ENCODE peak calls at places on chromosomes 7 and 10, in seven cellular contexts. One of them, this sample, is unnamed.
A peak's percentile ranks its signal among the peaks of the same experiment; 100 is the strongest.

GRCh38 chr7:32574626-32575025 is 79.3 kb downstream of the AVL9 start:
- DNase-seq in brain microvascular endothelial cell: no peak
- DNase-seq in transverse colon: no peak
- DNase-seq in cardiac muscle cell: no peak
- DNase-seq in GM23248: no peak
- DNase-seq in body of pancreas: no peak
- DNase-seq in kidney: no peak
- DNase-seq in this sample: no peak

GRCh38 chr10:90274721-90275468 is 573.5 kb downstream of the KIF20B start:
- DNase-seq in brain microvascular endothelial cell: no peak
- DNase-seq in transverse colon: no peak
- DNase-seq in cardiac muscle cell: peak; percentile 11
- DNase-seq in GM23248: no peak
- DNase-seq in body of pancreas: no peak
- DNase-seq in kidney: no peak
- DNase-seq in this sample: no peak

GRCh38 chr10:58206251-58206650 is 61.4 kb downstream of the IPMK start:
- DNase-seq in brain microvascular endothelial cell: no peak
- DNase-seq in transverse colon: no peak
- DNase-seq in cardiac muscle cell: no peak
- DNase-seq in GM23248: no peak
- DNase-seq in body of pancreas: no peak
- DNase-seq in kidney: no peak
- DNase-seq in this sample: no peak

GRCh38 chr7:131556912-131557457 is 557 bp upstream of the PODXL start:
- DNase-seq in brain microvascular endothelial cell: no peak
- DNase-seq in transverse colon: no peak
- DNase-seq in cardiac muscle cell: no peak
- DNase-seq in GM23248: no peak
- DNase-seq in body of pancreas: no peak
- DNase-seq in kidney: no peak
- DNase-seq in this sample: no peak

GRCh38 chr7:28688651-28689050 is 269.5 kb downstream of the TRIL start:
- DNase-seq in brain microvascular endothelial cell: peak; percentile 42
- DNase-seq in transverse colon: no peak
- DNase-seq in cardiac muscle cell: no peak
- DNase-seq in GM23248: peak; percentile 91
- DNase-seq in body of pancreas: no peak
- DNase-seq in kidney: no peak
- DNase-seq in this sample: no peak

GRCh38 chr10:34121125-34121973 is 693.7 kb downstream of the PARD3 start:
- DNase-seq in brain microvascular endothelial cell: no peak
- DNase-seq in transverse colon: no peak
- DNase-seq in cardiac muscle cell: no peak
- DNase-seq in GM23248: no peak
- DNase-seq in body of pancreas: no peak
- DNase-seq in kidney: no peak
- DNase-seq in this sample: no peak

GRCh38 chr7:42154168-42154567 is 82.8 kb downstream of the GLI3 start:
- DNase-seq in brain microvascular endothelial cell: no peak
- DNase-seq in transverse colon: no peak
- DNase-seq in cardiac muscle cell: no peak
- DNase-seq in GM23248: no peak
- DNase-seq in body of pancreas: no peak
- DNase-seq in kidney: no peak
- DNase-seq in this sample: no peak

GRCh38 chr7:89511900-89512299 is 642.4 kb upstream of the STEAP1 start:
- DNase-seq in brain microvascular endothelial cell: no peak
- DNase-seq in transverse colon: no peak
- DNase-seq in cardiac muscle cell: no peak
- DNase-seq in GM23248: no peak
- DNase-seq in body of pancreas: no peak
- DNase-seq in kidney: no peak
- DNase-seq in this sample: no peak

GRCh38 chr10:42960491-42961155 is 116.2 kb upstream of the RET start:
- DNase-seq in brain microvascular endothelial cell: peak; percentile 71
- DNase-seq in transverse colon: no peak
- DNase-seq in cardiac muscle cell: no peak
- DNase-seq in GM23248: peak; percentile 55
- DNase-seq in body of pancreas: no peak
- DNase-seq in kidney: peak; percentile 49
- DNase-seq in this sample: no peak

GRCh38 chr10:95339863-95340262 is 49.1 kb upstream of the PDLIM1 start:
- DNase-seq in brain microvascular endothelial cell: no peak
- DNase-seq in transverse colon: no peak
- DNase-seq in cardiac muscle cell: no peak
- DNase-seq in GM23248: no peak
- DNase-seq in body of pancreas: no peak
- DNase-seq in kidney: no peak
- DNase-seq in this sample: no peak
- H3K36me3 ChIP-seq in brain microvascular endothelial cell: no peaks in the 10 kb centered on the region
- H3K36me3 ChIP-seq in transverse colon: no peaks in the 10 kb centered on the region
- H3K36me3 ChIP-seq in cardiac muscle cell: no peaks in the 10 kb centered on the region
- H3K36me3 ChIP-seq in GM23248: no peaks in the 10 kb centered on the region
- H3K36me3 ChIP-seq in body of pancreas: no peaks in the 10 kb centered on the region
- H3K36me3 ChIP-seq in kidney: no peaks in the 10 kb centered on the region
- H3K36me3 ChIP-seq in this sample: no peaks in the 10 kb centered on the region

DNA sequence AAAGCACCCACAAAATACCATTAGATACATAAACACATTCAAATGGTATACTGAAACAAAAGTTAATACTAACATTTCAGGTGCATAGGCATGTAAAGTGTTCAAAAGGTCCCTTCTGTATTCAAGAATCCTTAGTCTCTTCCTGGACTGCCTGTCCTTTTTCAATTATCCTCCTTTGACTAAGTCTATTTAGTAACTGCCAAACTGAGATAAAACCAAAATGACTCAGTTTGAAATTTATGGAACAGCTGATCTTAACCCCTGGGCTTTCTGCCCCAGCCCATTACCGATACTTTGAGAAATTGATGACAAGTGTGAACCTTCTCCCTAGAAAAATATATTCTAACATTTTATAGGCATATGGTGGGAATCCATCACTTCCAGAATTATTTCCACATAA is 5.4 kb downstream of the EPC1 start:
- DNase-seq in brain microvascular endothelial cell: no peak
- DNase-seq in transverse colon: no peak
- DNase-seq in cardiac muscle cell: no peak
- DNase-seq in GM23248: peak; percentile 45
- DNase-seq in body of pancreas: no peak
- DNase-seq in kidney: no peak
- DNase-seq in this sample: no peak
- H3K36me3 ChIP-seq in brain microvascular endothelial cell: no peaks in the 10 kb centered on the region
- H3K36me3 ChIP-seq in transverse colon: no peaks in the 10 kb centered on the region
- H3K36me3 ChIP-seq in cardiac muscle cell: no peaks in the 10 kb centered on the region
- H3K36me3 ChIP-seq in GM23248: peaks cover 10% of the 10 kb centered on the region
- H3K36me3 ChIP-seq in body of pancreas: no peaks in the 10 kb centered on the region
- H3K36me3 ChIP-seq in kidney: no peaks in the 10 kb centered on the region
- H3K36me3 ChIP-seq in this sample: no peaks in the 10 kb centered on the region

GRCh38 chr10:1685671-1686450 is 51.5 kb downstream of the ADARB2 start:
- DNase-seq in brain microvascular endothelial cell: no peak
- DNase-seq in transverse colon: no peak
- DNase-seq in cardiac muscle cell: no peak
- DNase-seq in GM23248: no peak
- DNase-seq in body of pancreas: no peak
- DNase-seq in kidney: no peak
- DNase-seq in this sample: no peak

GRCh38 chr10:1687606-1688005 is 49.7 kb downstream of the ADARB2 start:
- DNase-seq in brain microvascular endothelial cell: no peak
- DNase-seq in transverse colon: no peak
- DNase-seq in cardiac muscle cell: no peak
- DNase-seq in GM23248: no peak
- DNase-seq in body of pancreas: no peak
- DNase-seq in kidney: no peak
- DNase-seq in this sample: no peak

GRCh38 chr10:1687190-1687589 is 50.1 kb downstream of the ADARB2 start:
- DNase-seq in brain microvascular endothelial cell: no peak
- DNase-seq in transverse colon: no peak
- DNase-seq in cardiac muscle cell: no peak
- DNase-seq in GM23248: no peak
- DNase-seq in body of pancreas: no peak
- DNase-seq in kidney: no peak
- DNase-seq in this sample: no peak

GRCh38 chr10:1683649-1684048 is 53.7 kb downstream of the ADARB2 start:
- DNase-seq in brain microvascular endothelial cell: no peak
- DNase-seq in transverse colon: no peak
- DNase-seq in cardiac muscle cell: no peak
- DNase-seq in GM23248: no peak
- DNase-seq in body of pancreas: no peak
- DNase-seq in kidney: no peak
- DNase-seq in this sample: no peak

GRCh38 chr10:1684991-1685390 is 52.3 kb downstream of the ADARB2 start:
- DNase-seq in brain microvascular endothelial cell: no peak
- DNase-seq in transverse colon: no peak
- DNase-seq in cardiac muscle cell: no peak
- DNase-seq in GM23248: no peak
- DNase-seq in body of pancreas: no peak
- DNase-seq in kidney: no peak
- DNase-seq in this sample: no peak
- H3K36me3 ChIP-seq in brain microvascular endothelial cell: no peaks in the 10 kb centered on the region
- H3K36me3 ChIP-seq in transverse colon: no peaks in the 10 kb centered on the region
- H3K36me3 ChIP-seq in cardiac muscle cell: no peaks in the 10 kb centered on the region
- H3K36me3 ChIP-seq in GM23248: no peaks in the 10 kb centered on the region
- H3K36me3 ChIP-seq in body of pancreas: no peaks in the 10 kb centered on the region
- H3K36me3 ChIP-seq in kidney: no peaks in the 10 kb centered on the region
- H3K36me3 ChIP-seq in this sample: no peaks in the 10 kb centered on the region

GRCh38 chr7:99621271-99621670 is 4.5 kb downstream of the ZSCAN25 start:
- DNase-seq in brain microvascular endothelial cell: no peak
- DNase-seq in transverse colon: no peak
- DNase-seq in cardiac muscle cell: no peak
- DNase-seq in GM23248: no peak
- DNase-seq in body of pancreas: no peak
- DNase-seq in kidney: no peak
- DNase-seq in this sample: no peak
- H3K36me3 ChIP-seq in brain microvascular endothelial cell: peaks cover 58% of the 10 kb centered on the region
- H3K36me3 ChIP-seq in transverse colon: no peaks in the 10 kb centered on the region
- H3K36me3 ChIP-seq in cardiac muscle cell: peaks cover 64% of the 10 kb centered on the region
- H3K36me3 ChIP-seq in GM23248: peaks cover 45% of the 10 kb centered on the region
- H3K36me3 ChIP-seq in body of pancreas: peaks cover 9% of the 10 kb centered on the region
- H3K36me3 ChIP-seq in kidney: peaks cover 52% of the 10 kb centered on the region
- H3K36me3 ChIP-seq in this sample: peaks cover 46% of the 10 kb centered on the region

GRCh38 chr10:75223507-75223906 is 12.2 kb downstream of the COMTD1 start:
- DNase-seq in brain microvascular endothelial cell: no peak
- DNase-seq in transverse colon: no peak
- DNase-seq in cardiac muscle cell: no peak
- DNase-seq in GM23248: no peak
- DNase-seq in body of pancreas: no peak
- DNase-seq in kidney: no peak
- DNase-seq in this sample: no peak
- H3K36me3 ChIP-seq in brain microvascular endothelial cell: peaks cover 72% of the 10 kb centered on the region
- H3K36me3 ChIP-seq in transverse colon: no peaks in the 10 kb centered on the region
- H3K36me3 ChIP-seq in cardiac muscle cell: peaks cover 59% of the 10 kb centered on the region
- H3K36me3 ChIP-seq in GM23248: peaks cover 55% of the 10 kb centered on the region
- H3K36me3 ChIP-seq in body of pancreas: peaks cover 4% of the 10 kb centered on the region
- H3K36me3 ChIP-seq in kidney: peaks cover 25% of the 10 kb centered on the region
- H3K36me3 ChIP-seq in this sample: peaks cover 10% of the 10 kb centered on the region